ENCODE peak calls at places on chromosomes 3 and 15, in eight cellular contexts. X is left lobe of liver, A is NCI-H1436, O is AG04450, J is uterus, S is body of pancreas, I is HTR-8/SVneo, Q is GM10248. K is an unnamed sample.

GRCh38 chr3:184982058-184982457 is 170.1 kb downstream of the VPS8 start:
- DNase-seq in O (no peak), J (no peak), Q (no peak), I (no peak), X (no peak), A (no peak), S (no peak), K (no peak)

GRCh38 chr3:57112206-57112605 is 51.7 kb downstream of the SPATA12 start:
- DNase-seq in O (no peak), I (no peak), S (no peak), A (no peak), J (no peak), Q (peak), X (no peak), K (no peak)

GRCh38 chr15:86502313-86502712 is 422.6 kb downstream of the AGBL1 start:
- DNase-seq in Q (no peak), J (no peak), A (no peak), S (no peak), I (no peak), X (no peak), O (no peak), K (no peak)

GRCh38 chr3:197466586-197467399 is 89.0 kb downstream of the BDH1 start:
- DNase-seq in I (no peak), X (no peak), Q (no peak), S (no peak), J (no peak), A (no peak), O (no peak), K (no peak)

GRCh38 chr15:89307791-89308190 is 26.8 kb downstream of the POLG start:
- DNase-seq in J (no peak), Q (no peak), O (peak), X (no peak), I (no peak), S (no peak), A (no peak), K (no peak)

GRCh38 chr15:66566963-66567531 is 1.2 kb upstream of the LCTL start:
- DNase-seq in Q (peak), J (peak), O (peak), X (peak), A (peak), S (peak), I (peak), K (peak)

GRCh38 chr15:45548753-45549520 is 26.4 kb upstream of the SLC30A4 start:
- DNase-seq in O (no peak), X (no peak), Q (no peak), I (no peak), J (no peak), A (no peak), S (no peak), K (no peak)

GRCh38 chr3:194296832-194297666 is 54.1 kb downstream of the CPN2 start:
- DNase-seq in A (no peak), I (no peak), J (no peak), O (no peak), Q (no peak), S (peak), X (peak), K (peak)

GRCh38 chr3:29697989-29698388 is 417.1 kb downstream of the RBMS3 start:
- DNase-seq in I (no peak), S (no peak), O (no peak), X (no peak), J (no peak), Q (no peak), A (no peak), K (no peak)

GRCh38 chr15:90225504-90226234 is 8.1 kb downstream of the CIB1 start:
- DNase-seq in I (no peak), O (no peak), X (no peak), A (no peak), Q (no peak), S (no peak), J (no peak), K (no peak)

GRCh38 chr3:176872771-176873209 is 324.5 kb downstream of the TBL1XR1 start:
- DNase-seq in I (peak), O (peak), Q (peak), J (no peak), X (peak), S (peak), A (peak), K (no peak)

GRCh38 chr15:36601497-36601932 is 22.1 kb downstream of the CDIN1 start:
- DNase-seq in A (no peak), Q (no peak), X (no peak), J (peak), O (peak), I (peak), S (no peak), K (peak)

GRCh38 chr3:195900426-195901355 is 7.7 kb downstream of the TNK2 start:
- DNase-seq in J (no peak), X (no peak), Q (peak), A (no peak), S (no peak), I (no peak), O (no peak), K (peak)

GRCh38 chr3:172102123-172102882 is 62.9 kb downstream of the FNDC3B start:
- DNase-seq in A (no peak), O (no peak), J (no peak), Q (no peak), X (no peak), I (no peak), S (peak), K (no peak)

GRCh38 chr15:100973351-100974034 is 54.3 kb downstream of the LRRK1 start:
- DNase-seq in X (no peak), I (no peak), O (no peak), Q (peak), A (no peak), J (no peak), S (no peak), K (no peak)

GRCh38 chr15:78790027-78790426 is 21.2 kb downstream of the ADAMTS7 start:
- DNase-seq in I (no peak), S (no peak), J (no peak), A (no peak), O (no peak), Q (no peak), X (no peak), K (no peak)

GRCh38 chr3:85007195-85008094 is 48.7 kb downstream of the CADM2 start:
- DNase-seq in Q (no peak), X (peak), O (no peak), S (no peak), A (no peak), J (no peak), I (no peak), K (no peak)

GRCh38 chr3:188507244-188507720 is 353.3 kb downstream of the LPP start:
- DNase-seq in A (no peak), X (no peak), O (peak), I (no peak), J (no peak), Q (no peak), S (no peak), K (no peak)

GRCh38 chr3:60453326-60453725 is 797.9 kb downstream of the FHIT start:
- DNase-seq in O (no peak), Q (no peak), J (no peak), S (no peak), I (no peak), A (no peak), X (no peak), K (no peak)

GRCh38 chr3:12601072-12601471 is 44.2 kb downstream of the MKRN2 start:
- DNase-seq in J (no peak), O (no peak), S (no peak), X (no peak), I (no peak), Q (no peak), A (no peak), K (no peak)

GRCh38 chr3:40309925-40310635 is 573 bp downstream of the EIF1B start:
- DNase-seq in Q (peak), I (peak), X (peak), A (no peak), O (no peak), S (peak), J (peak), K (peak)

GRCh38 chr15:89765694-89766093 is 10.4 kb upstream of the MESP2 start:
- DNase-seq in S (no peak), X (no peak), I (no peak), Q (no peak), O (no peak), A (no peak), J (no peak), K (no peak)